ENCODE peak calls at places on chromosomes 11 and 22, in eight cellular contexts. L is NCI-H1105; Q is T1000; E is HS-5; O is SJSA1; Y is activated effector memory CD4-positive, alpha-beta T cell treated with anti-CD3 and anti-CD28 coated beads, Interleukin-2, amount 50 U/mL, for 16 hours; F is cardiac muscle cell; X is right lobe of liver. N is an unnamed sample.
A peak's percentile ranks its signal among the peaks of the same experiment; 100 is the strongest.

GRCh38 chr22:20491346-20491745 is 4.2 kb downstream of the KLHL22 start:
- DNase-seq in L (no peak), Q (no peak), E (no peak), O (no peak), Y (no peak), F (no peak), X (no peak), N (no peak)

GRCh38 chr11:83162377-83162776 is 5.4 kb downstream of the PCF11 start:
- DNase-seq in L (no peak), Q (no peak), E (no peak), O (no peak), Y (no peak), F (no peak), X (no peak), N (no peak)

GRCh38 chr22:24093855-24094254 is 82.8 kb downstream of the CABIN1 start:
- DNase-seq in L (no peak), Q (no peak), E (no peak), O (no peak), Y (peak; percentile 50), F (no peak), X (peak; percentile 25), N (no peak)

GRCh38 chr11:57638005-57638760 is 11.5 kb downstream of the YPEL4 start:
- DNase-seq in L (peak; percentile 87), Q (peak; percentile 54), E (peak; percentile 79), O (peak; percentile 91), Y (no peak), F (peak; percentile 96), X (no peak), N (peak; percentile 84)

GRCh38 chr11:11284481-11284880 is 68.6 kb downstream of the CSNK2A3 start:
- DNase-seq in L (no peak), Q (no peak), E (no peak), O (no peak), Y (no peak), F (no peak), X (no peak), N (no peak)

GRCh38 chr11:102007567-102008437 is 39.4 kb upstream of the CFAP300 start:
- DNase-seq in L (peak; percentile 21), Q (no peak), E (peak; percentile 84), O (no peak), Y (no peak), F (peak; percentile 65), X (no peak), N (no peak)

GRCh38 chr11:76214186-76214585 is 7.9 kb upstream of the WNT11 start:
- DNase-seq in L (no peak), Q (no peak), E (no peak), O (no peak), Y (no peak), F (no peak), X (no peak), N (no peak)

GRCh38 chr22:20127869-20128618 is 3.6 kb upstream of the ZDHHC8 start:
- DNase-seq in L (no peak), Q (no peak), E (no peak), O (no peak), Y (no peak), F (no peak), X (no peak), N (no peak)

GRCh38 chr22:20298803-20299735 is 20.8 kb downstream of the DGCR6L start:
- DNase-seq in L (peak; percentile 79), Q (peak; percentile 72), E (no peak), O (peak; percentile 94), Y (peak; percentile 97), F (peak; percentile 92), X (peak; percentile 97), N (no peak)

GRCh38 chr11:76206327-76207081 is at the start of gene WNT11:
- DNase-seq in L (peak; percentile 53), Q (no peak), E (no peak), O (no peak), Y (peak; percentile 72), F (peak; percentile 90), X (no peak), N (no peak)

GRCh38 chr11:108787105-108787504 is 122.2 kb downstream of the DDX10 start:
- DNase-seq in L (no peak), Q (no peak), E (no peak), O (no peak), Y (no peak), F (no peak), X (no peak), N (no peak)

GRCh38 chr22:39221999-39222686 is 22.6 kb downstream of the PDGFB start:
- DNase-seq in L (no peak), Q (no peak), E (no peak), O (no peak), Y (no peak), F (no peak), X (no peak), N (no peak)

GRCh38 chr22:31253949-31254348 is 38.3 kb downstream of the PIK3IP1 start:
- DNase-seq in L (no peak), Q (no peak), E (no peak), O (no peak), Y (no peak), F (no peak), X (no peak), N (no peak)

GRCh38 chr11:60370811-60371297 is 7.5 kb upstream of the MS4A7 start:
- DNase-seq in L (peak; percentile 88), Q (no peak), E (no peak), O (no peak), Y (no peak), F (no peak), X (no peak), N (no peak)

GRCh38 chr11:63901660-63902059 is 15.3 kb downstream of the RCOR2 start:
- DNase-seq in L (no peak), Q (no peak), E (no peak), O (no peak), Y (no peak), F (no peak), X (no peak), N (no peak)

GRCh38 chr11:76677010-76677771 is 6.6 kb upstream of the LRRC32 start:
- DNase-seq in L (no peak), Q (no peak), E (no peak), O (no peak), Y (no peak), F (no peak), X (no peak), N (no peak)

GRCh38 chr22:23781065-23781464 is 5.7 kb upstream of the SMARCB1 start:
- DNase-seq in L (no peak), Q (no peak), E (no peak), O (no peak), Y (no peak), F (no peak), X (no peak), N (no peak)

GRCh38 chr11:12411806-12412727 is 34.7 kb downstream of the PARVA start:
- DNase-seq in L (peak; percentile 52), Q (peak; percentile 63), E (peak; percentile 96), O (peak; percentile 90), Y (no peak), F (peak; percentile 82), X (no peak), N (peak; percentile 95)

GRCh38 chr11:130554241-130555055 is 106.0 kb downstream of the ADAMTS15 start:
- DNase-seq in L (no peak), Q (no peak), E (no peak), O (no peak), Y (no peak), F (no peak), X (no peak), N (no peak)

GRCh38 chr11:75140269-75141138 is 10.4 kb upstream of the SLCO2B1 start:
- DNase-seq in L (no peak), Q (no peak), E (no peak), O (no peak), Y (peak; percentile 92), F (peak; percentile 60), X (peak; percentile 77), N (no peak)

GRCh38 chr11:15539645-15540044 is 424.9 kb downstream of the INSC start:
- DNase-seq in L (peak; percentile 49), Q (no peak), E (no peak), O (no peak), Y (no peak), F (no peak), X (no peak), N (no peak)

GRCh38 chr11:103069367-103069766 is 22.6 kb downstream of the DCUN1D5 start:
- DNase-seq in L (no peak), Q (no peak), E (no peak), O (no peak), Y (no peak), F (no peak), X (no peak), N (no peak)

GRCh38 chr11:34707462-34707840 is 86.6 kb downstream of the EHF start:
- DNase-seq in L (no peak), Q (no peak), E (no peak), O (no peak), Y (no peak), F (no peak), X (no peak), N (no peak)

GRCh38 chr11:129896062-129896461 is 684 bp upstream of the NFRKB start:
- DNase-seq in L (no peak), Q (no peak), E (no peak), O (no peak), Y (no peak), F (no peak), X (no peak), N (no peak)

GRCh38 chr11:2098691-2099522 is 40.3 kb downstream of the IGF2 start:
- DNase-seq in L (no peak), Q (no peak), E (no peak), O (no peak), Y (peak; percentile 58), F (no peak), X (no peak), N (no peak)

GRCh38 chr11:47766363-47767227 is 546 bp downstream of the FNBP4 start:
- DNase-seq in L (no peak), Q (peak; percentile 6), E (peak; percentile 25), O (peak; percentile 54), Y (peak; percentile 91), F (peak; percentile 59), X (peak; percentile 76), N (peak; percentile 40)

GRCh38 chr11:79973701-79974626 is 533.1 kb upstream of the TENM4 start:
- DNase-seq in L (no peak), Q (no peak), E (peak; percentile 8), O (no peak), Y (no peak), F (peak; percentile 19), X (peak; percentile 46), N (no peak)

GRCh38 chr11:66851698-66852465 is 5.0 kb upstream of the LRFN4 start:
- DNase-seq in L (no peak), Q (no peak), E (no peak), O (no peak), Y (peak; percentile 69), F (no peak), X (no peak), N (no peak)

GRCh38 chr11:103091441-103091809 is 535 bp downstream of the DCUN1D5 start:
- DNase-seq in L (peak; percentile 25), Q (no peak), E (no peak), O (peak; percentile 42), Y (peak; percentile 78), F (peak; percentile 69), X (peak; percentile 58), N (no peak)

GRCh38 chr11:14249121-14249963 is 109.6 kb downstream of the RRAS2 start:
- DNase-seq in L (peak; percentile 75), Q (no peak), E (no peak), O (peak; percentile 66), Y (peak; percentile 88), F (peak; percentile 79), X (peak; percentile 60), N (peak; percentile 30)

GRCh38 chr11:124829986-124830385 is 29.8 kb upstream of the MSANTD2 start:
- DNase-seq in L (no peak), Q (no peak), E (no peak), O (no peak), Y (no peak), F (no peak), X (no peak), N (no peak)

GRCh38 chr22:22030493-22031182 is 48.1 kb upstream of the TOP3B start:
- DNase-seq in L (no peak), Q (no peak), E (no peak), O (no peak), Y (no peak), F (peak; percentile 47), X (no peak), N (no peak)

GRCh38 chr11:86676533-86677154 is 4.2 kb upstream of the ME3 start:
- DNase-seq in L (no peak), Q (no peak), E (no peak), O (no peak), Y (no peak), F (peak; percentile 15), X (no peak), N (no peak)

GRCh38 chr11:17076517-17077239 is 789 bp downstream of the RPS13 start:
- DNase-seq in L (no peak), Q (no peak), E (no peak), O (no peak), Y (no peak), F (peak; percentile 7), X (no peak), N (no peak)

N was measured in HS-27A.